ENCODE peak calls at places on chromosomes 11 and 22, in five cellular contexts. N is Calu3; J is DMS53; G is stimulated activated effector memory CD8-positive, alpha-beta T cell treated with anti-CD3 and anti-CD28 coated beads, Interleukin-12 subunit alpha, Interleukin-12 subunit beta, amount 100 ng/mL, for 72 hours; X is OCI-LY7. D is an unnamed sample.
A peak's percentile ranks its signal among the peaks of the same experiment; 100 is the strongest.

GRCh38 chr11:127919206-127920000 is 668.0 kb downstream of the ETS1 start:
- DNase-seq in G (no peak), N (peak; percentile 18), X (no peak), J (peak; percentile 14), D (no peak)

GRCh38 chr22:36486619-36487384 is 5.4 kb upstream of the TXN2 start:
- DNase-seq in N (peak; percentile 37), X (peak; percentile 53), G (peak; percentile 72), J (peak; percentile 32), D (no peak)

GRCh38 chr11:66950113-66950535 is 8.1 kb downstream of the PC start:
- DNase-seq in X (no peak), N (peak; percentile 63), G (no peak), J (peak; percentile 98), D (peak; percentile 92)

GRCh38 chr11:65095974-65096806 is at the start of gene VPS51:
- DNase-seq in N (peak; percentile 86), G (peak; percentile 92), X (peak; percentile 94), J (peak; percentile 97), D (peak; percentile 71)

GRCh38 chr11:119380160-119380815 is 1.2 kb downstream of the USP2 start:
- DNase-seq in N (no peak), J (no peak), X (no peak), G (peak; percentile 53), D (no peak)

GRCh38 chr11:2539761-2540520 is 95.1 kb downstream of the KCNQ1 start:
- DNase-seq in G (no peak), X (no peak), N (no peak), J (no peak), D (no peak)

GRCh38 chr11:83971063-83971462 is 684.9 kb upstream of the CCDC90B start:
- DNase-seq in N (no peak), G (no peak), X (no peak), J (peak; percentile 80), D (no peak)

GRCh38 chr22:25023879-25024278 is 71.4 kb downstream of the KIAA1671 start:
- DNase-seq in G (no peak), X (no peak), J (peak; percentile 19), N (no peak), D (no peak)

GRCh38 chr11:47071871-47072270 is 104.8 kb downstream of the ARFGAP2 start:
- DNase-seq in G (no peak), X (no peak), N (no peak), J (no peak), D (no peak)

D was measured in SW 1271.